ENCODE peak calls at places on chromosomes 4 and X, in six cellular contexts. C is H9, G is fibroblast of the aortic adventitia, O is colonic mucosa, M is B cell, K is BJ. B is an unnamed sample.

GRCh38 chrX:40734956-40735317 is 405 bp downstream of the MED14 start:
- DNase-seq in C (no peak), M (no peak), O (peak), K (no peak), G (no peak), B (no peak)

GRCh38 chrX:31921236-31921635 is 849.4 kb upstream of the FTHL17 start:
- DNase-seq in C (no peak), M (no peak), G (no peak), K (no peak), O (no peak), B (no peak)

GRCh38 chr4:73844352-73844751 is 7.9 kb downstream of the CXCL6 start:
- DNase-seq in K (no peak), G (peak), C (no peak), O (no peak), M (no peak), B (no peak)

GRCh38 chrX:134911348-134911747 is 79.4 kb upstream of the SMIM10 start:
- DNase-seq in K (no peak), C (no peak), O (no peak), M (no peak), G (no peak), B (no peak)

GRCh38 chr4:145843651-145844050 is 95.0 kb downstream of the ZNF827 start:
- DNase-seq in O (no peak), G (no peak), M (no peak), C (peak), K (no peak), B (no peak)

GRCh38 chr4:101678180-101678579 is 112.3 kb upstream of the BANK1 start:
- DNase-seq in O (no peak), C (no peak), M (no peak), G (peak), K (peak), B (no peak)

GRCh38 chr4:56863441-56864129 is 42.1 kb upstream of the SPINK2 start:
- DNase-seq in G (no peak), M (no peak), O (no peak), C (no peak), K (no peak), B (no peak)

GRCh38 chr4:147924604-147925412 is 192.9 kb downstream of the ARHGAP10 start:
- DNase-seq in C (peak), G (peak), O (peak), K (no peak), M (no peak), B (peak)

GRCh38 chrX:46381630-46382029 is 163.6 kb downstream of the ZNF674 start:
- DNase-seq in C (peak), O (no peak), M (peak), K (no peak), G (peak), B (peak)

GRCh38 chrX:150873616-150874015 is 24.9 kb downstream of the CD99L2 start:
- DNase-seq in K (no peak), M (no peak), G (peak), C (no peak), O (no peak), B (no peak)

GRCh38 chr4:100100985-100101384 is 89.3 kb downstream of the DDIT4L start:
- DNase-seq in O (no peak), K (no peak), G (no peak), M (peak), C (no peak), B (no peak)

GRCh38 chr4:174437324-174437723 is 85.0 kb downstream of the HPGD start:
- DNase-seq in M (no peak), C (no peak), K (peak), G (peak), O (no peak), B (no peak)

GRCh38 chr4:17128268-17128667 is 229.8 kb upstream of the LDB2 start:
- DNase-seq in O (no peak), C (no peak), G (peak), K (peak), M (no peak), B (no peak)

GRCh38 chr4:11039494-11040142 is 355.1 kb upstream of the CLNK start:
- DNase-seq in G (no peak), K (no peak), M (no peak), C (no peak), O (no peak), B (no peak)

GRCh38 chrX:49053223-49054072 is 5.4 kb upstream of the CCDC120 start:
- DNase-seq in C (peak), O (no peak), K (no peak), G (peak), M (peak), B (peak)

GRCh38 chrX:530726-531610 is 99.6 kb upstream of the SHOX start:
- DNase-seq in C (peak), O (no peak), M (no peak), K (no peak), G (no peak), B (no peak)

GRCh38 chr4:2448589-2448988 is 20.3 kb upstream of the RNF4 start:
- DNase-seq in G (no peak), M (no peak), O (no peak), C (no peak), K (no peak), B (no peak)

GRCh38 chr4:77175201-77175610 is 18.2 kb downstream of the CCNG2 start:
- DNase-seq in C (peak), M (no peak), O (no peak), G (no peak), K (no peak), B (no peak)

GRCh38 chrX:54042609-54043010 is 1.7 kb downstream of the PHF8 start:
- DNase-seq in K (no peak), C (peak), O (peak), G (peak), M (peak), B (peak)

GRCh38 chr4:148060264-148061138 is 328.6 kb downstream of the ARHGAP10 start:
- DNase-seq in K (no peak), M (peak), C (no peak), G (no peak), O (peak), B (no peak)

GRCh38 chr4:73734405-73735070 is 5.8 kb upstream of the CXCL8 start:
- DNase-seq in M (no peak), K (no peak), G (peak), C (no peak), O (no peak), B (no peak)

GRCh38 chr4:83108101-83108861 is 6.2 kb downstream of the PLAC8 start:
- DNase-seq in C (no peak), K (no peak), O (no peak), M (no peak), G (no peak), B (no peak)

GRCh38 chr4:182189107-182189878 is 53.9 kb upstream of the TENM3 start:
- DNase-seq in M (no peak), C (no peak), O (no peak), G (peak), K (peak), B (peak)

GRCh38 chrX:150332023-150332422 is 31.1 kb upstream of the MAMLD1 start:
- DNase-seq in O (no peak), G (no peak), C (no peak), M (no peak), K (no peak), B (no peak)

GRCh38 chr4:88005086-88005485 is 2.3 kb upstream of the PKD2 start:
- DNase-seq in G (peak), K (peak), O (no peak), M (no peak), C (no peak), B (no peak)

GRCh38 chr4:101693842-101694398 is 96.6 kb upstream of the BANK1 start:
- DNase-seq in M (peak), O (no peak), K (no peak), C (no peak), G (no peak), B (no peak)

GRCh38 chr4:74545488-74545887 is 100.6 kb downstream of the AREG start:
- DNase-seq in C (no peak), M (no peak), G (peak), K (no peak), O (peak), B (no peak)

GRCh38 chrX:41621236-41621651 is 67.5 kb upstream of the GPR34 start:
- DNase-seq in K (no peak), C (peak), O (no peak), G (peak), M (no peak), B (no peak)

GRCh38 chrX:129651756-129652564 is 2.8 kb downstream of the APLN start:
- DNase-seq in C (peak), M (no peak), G (no peak), K (no peak), O (no peak), B (no peak)

GRCh38 chr4:67393007-67393406 is 152.3 kb downstream of the CENPC start:
- DNase-seq in C (no peak), M (no peak), O (no peak), K (no peak), G (no peak), B (no peak)

GRCh38 chr4:15778742-15779231 is 659 bp downstream of the CD38 start:
- DNase-seq in C (peak), O (peak), G (peak), K (no peak), M (peak), B (peak)

GRCh38 chr4:169485791-169486742 is 126.3 kb downstream of the NEK1 start:
- DNase-seq in O (peak), K (peak), C (no peak), M (peak), G (peak), B (peak)

GRCh38 chrX:151419748-151420147 is 22.7 kb downstream of the VMA21 start:
- DNase-seq in M (no peak), O (no peak), K (no peak), G (no peak), C (no peak), B (no peak)

GRCh38 chr4:1300466-1301455 is 11.1 kb downstream of the MAEA start:
- DNase-seq in C (no peak), K (no peak), M (no peak), G (peak), O (no peak), B (no peak)

GRCh38 chrX:15384304-15384703 is at the start of gene VEGFD:
- DNase-seq in G (peak), M (no peak), C (no peak), O (no peak), K (no peak), B (no peak)

GRCh38 chr4:126592088-126592487 is 1040.7 kb upstream of the INTU start:
- DNase-seq in O (no peak), K (no peak), M (no peak), C (no peak), G (peak), B (no peak)

GRCh38 chrX:39808471-39808917 is 289.3 kb downstream of the BCOR start:
- DNase-seq in G (peak), M (no peak), C (no peak), O (no peak), K (peak), B (no peak)

GRCh38 chr4:87209696-87210095 is 10.7 kb downstream of the KLHL8 start:
- DNase-seq in G (no peak), M (peak), O (no peak), K (no peak), C (no peak), B (no peak)

GRCh38 chrX:150506486-150506885 is 61.9 kb upstream of the MTM1 start:
- DNase-seq in K (no peak), O (no peak), C (peak), G (no peak), M (no peak), B (no peak)

GRCh38 chrX:65985922-65986588 is 53.8 kb downstream of the VSIG4 start:
- DNase-seq in G (peak), M (peak), K (no peak), C (peak), O (peak), B (peak)

GRCh38 chr4:60865238-60865637 is 334.9 kb upstream of the ADGRL3 start:
- DNase-seq in M (no peak), C (peak), O (no peak), G (no peak), K (no peak), B (no peak)
- TF ChIP-seq CTCF in M (no peak), C (peak), O (no peak), G (no peak), K (no peak), B (no peak)

GRCh38 chrX:120446503-120446902 is 22.6 kb downstream of the LAMP2 start:
- DNase-seq in M (no peak), O (no peak), K (peak), C (no peak), G (peak), B (no peak)

GRCh38 chrX:120450163-120450562 is 18.9 kb downstream of the LAMP2 start:
- DNase-seq in K (no peak), C (no peak), O (no peak), M (peak), G (peak), B (no peak)

GRCh38 chrX:120456973-120457372 is 12.1 kb downstream of the LAMP2 start:
- DNase-seq in M (peak), C (no peak), G (peak), K (no peak), O (no peak), B (no peak)

GRCh38 chrX:120453985-120454384 is 15.1 kb downstream of the LAMP2 start:
- DNase-seq in K (no peak), G (peak), O (no peak), C (no peak), M (no peak), B (no peak)

DNA sequence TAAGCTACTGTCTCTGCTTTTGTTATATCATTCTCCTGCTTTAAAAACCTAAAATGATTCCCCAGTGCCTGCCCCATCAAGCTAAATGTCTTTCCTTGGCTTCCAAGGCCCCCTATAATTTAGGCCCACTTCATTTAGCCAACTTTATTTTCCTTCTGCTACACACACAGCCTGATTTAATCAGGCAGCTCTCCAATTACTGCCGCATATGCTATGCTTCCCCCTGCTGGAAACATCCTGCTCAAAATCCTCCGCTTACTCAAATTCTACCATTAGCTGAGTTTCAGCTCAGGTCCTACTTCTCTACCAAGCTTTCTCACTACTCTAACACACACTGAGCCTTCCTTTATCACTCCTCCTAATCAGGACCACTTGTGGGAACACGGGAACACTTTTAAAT is 17.0 kb downstream of the LAMP2 start:
- DNase-seq in C (peak), K (no peak), G (peak), M (peak), O (no peak), B (peak)
- TF ChIP-seq CTCF in C (peak), K (peak), G (peak), M (no peak), O (no peak), B (peak)

DNA sequence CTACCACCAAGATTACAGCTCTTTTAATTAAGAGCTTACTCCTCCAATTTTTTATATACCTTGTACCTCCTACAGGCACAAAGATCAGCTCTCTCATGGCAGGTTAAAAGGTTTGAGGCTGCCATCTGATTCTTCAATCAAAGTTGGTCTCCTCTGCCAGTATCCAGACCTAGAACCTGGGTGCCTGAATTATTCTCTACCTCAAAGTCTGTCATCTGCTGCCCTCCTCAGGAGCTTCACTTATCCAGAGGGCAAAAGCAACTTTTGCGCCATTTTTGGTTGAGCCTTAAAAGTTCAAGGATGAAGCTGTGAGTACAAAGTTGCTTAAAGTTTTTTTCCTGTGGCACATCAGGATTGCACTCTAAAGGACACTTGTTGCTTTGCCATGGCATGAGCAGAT is 343.7 kb upstream of the PPP1R2C start:
- DNase-seq in K (no peak), O (no peak), C (no peak), M (peak), G (no peak), B (no peak)
- TF ChIP-seq CTCF in K (no peak), O (no peak), C (peak), M (no peak), G (no peak), B (no peak)

DNA sequence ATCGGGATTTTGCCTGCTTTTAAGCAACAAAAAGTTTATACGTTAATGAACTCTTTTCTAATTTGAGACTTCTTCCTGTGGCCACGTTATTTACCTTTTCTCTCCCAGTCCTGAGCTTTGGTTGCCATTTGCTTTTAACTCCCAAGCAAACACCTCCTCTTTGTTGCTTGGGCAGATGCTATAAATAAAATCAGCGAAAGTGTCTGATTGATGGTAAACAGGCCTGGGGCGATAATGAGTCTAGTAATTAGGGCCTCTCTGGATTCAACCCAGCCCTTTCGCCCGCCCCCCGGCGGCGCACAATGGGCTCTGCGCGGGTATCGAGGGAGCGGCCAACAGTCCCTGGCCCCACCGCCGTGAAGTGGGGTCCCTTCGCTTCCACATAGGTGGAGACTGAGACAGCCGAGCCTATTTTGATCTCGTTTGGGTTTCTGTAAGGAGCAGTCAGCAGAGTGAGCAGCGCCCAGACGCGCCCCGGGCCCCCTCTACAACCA is 791 bp downstream of the CLGN start:
- DNase-seq in M (no peak), C (no peak), O (no peak), K (no peak), G (no peak), B (peak)
- TF ChIP-seq CTCF in M (no peak), C (peak), O (no peak), K (no peak), G (no peak), B (no peak)

DNA sequence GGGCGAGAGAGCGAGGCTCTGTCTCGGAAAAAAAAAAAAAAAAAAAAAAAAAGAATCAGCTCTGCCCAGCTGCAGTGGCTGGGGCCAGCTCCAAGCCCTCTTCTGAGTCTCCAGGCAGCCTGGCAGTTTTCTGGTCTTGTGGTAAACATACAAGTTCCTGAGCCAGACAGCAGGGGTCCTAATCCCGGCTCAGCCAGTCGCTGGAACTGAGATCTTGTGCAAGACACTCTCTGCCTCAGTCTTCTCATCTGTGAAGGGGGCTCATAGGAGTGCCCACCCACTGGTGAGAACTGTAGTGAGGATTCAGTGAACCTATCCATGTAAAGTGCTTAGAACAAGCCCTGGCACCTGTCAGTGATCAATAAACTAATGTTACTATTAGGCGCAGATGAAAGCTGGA is 41.8 kb downstream of the C4orf50 start:
- DNase-seq in M (no peak), C (peak), G (no peak), O (no peak), K (no peak), B (no peak)
- TF ChIP-seq CTCF in M (no peak), C (no peak), G (no peak), O (no peak), K (no peak), B (no peak)

GRCh38 chr4:26235500-26235899 is 85.3 kb upstream of the RBPJ start:
- DNase-seq in K (no peak), C (no peak), G (peak), O (peak), M (no peak), B (no peak)
- TF ChIP-seq CTCF in K (peak), C (no peak), G (peak), O (no peak), M (no peak), B (no peak)

GRCh38 chrX:71618787-71619186 is 476 bp upstream of the CXCR3 start:
- DNase-seq in O (no peak), K (no peak), M (no peak), G (no peak), C (no peak), B (no peak)
- TF ChIP-seq CTCF in O (no peak), K (no peak), M (no peak), G (no peak), C (no peak), B (no peak)

DNA sequence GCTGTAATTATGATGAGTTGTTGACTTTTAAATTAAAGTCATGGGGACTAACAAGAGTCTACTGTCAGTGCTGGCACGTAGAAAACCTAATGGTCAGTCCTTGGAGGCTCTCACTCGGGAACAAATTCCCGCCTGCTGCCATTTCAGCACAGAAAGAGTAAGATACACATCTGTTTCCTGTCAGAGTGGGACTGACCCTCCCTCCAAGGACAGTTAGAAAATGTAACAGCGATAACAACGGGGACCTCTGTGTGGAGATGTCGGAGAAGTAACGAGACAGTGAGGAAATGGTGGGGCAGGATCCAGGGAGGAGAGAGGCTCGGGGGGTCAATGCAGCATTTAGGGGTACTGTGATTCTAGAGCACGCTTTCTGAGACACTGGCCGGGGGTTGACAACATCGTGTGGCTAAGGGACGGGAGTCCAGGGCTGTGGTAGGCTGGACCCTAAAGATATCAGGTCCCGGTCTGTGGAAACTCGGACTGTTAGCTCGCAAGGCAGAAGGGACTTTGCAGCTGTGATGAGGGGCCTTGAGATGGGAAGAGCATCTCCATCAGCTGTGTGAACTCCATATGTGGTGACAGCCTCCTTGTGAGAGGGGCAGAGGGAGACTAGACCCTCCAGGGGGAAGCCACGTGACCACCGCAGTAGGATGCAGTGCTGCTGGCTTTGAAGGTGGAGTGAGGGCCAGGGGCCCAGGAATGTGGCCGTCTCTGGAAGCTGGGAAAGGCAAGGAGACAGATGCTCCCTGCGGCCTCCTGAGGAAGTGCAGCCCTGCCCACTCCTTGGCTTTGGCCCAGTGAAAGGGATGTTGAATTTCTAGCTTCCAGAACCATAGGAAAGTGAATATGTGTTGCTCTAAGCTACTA is 35.8 kb upstream of the SORCS2 start:
- DNase-seq in G (peak), K (no peak), M (no peak), O (peak), C (peak), B (peak)
- TF ChIP-seq CTCF in G (peak), K (peak), M (no peak), O (peak), C (peak), B (peak)

GRCh38 chrX:30713061-30713525 is 59.9 kb downstream of the GK start:
- DNase-seq in C (peak), K (no peak), O (peak), G (peak), M (peak), B (peak)
- TF ChIP-seq CTCF in C (peak), K (peak), O (peak), G (peak), M (peak), B (peak)

B was measured in nephron progenitor cell.